ENCODE peak calls at places on chromosomes 5 and 9, in four cellular contexts. I is vagina, A is bronchial epithelial cell, Q is upper lobe of right lung. T is an unnamed sample.

GRCh38 chr5:8340739-8341344 is 471.9 kb downstream of the MTRR start:
- DNase-seq in Q (no peak), A (peak), I (no peak), T (no peak)

GRCh38 chr5:54278031-54278830 is 32.1 kb downstream of the ARL15 start:
- DNase-seq in A (no peak), Q (no peak), I (no peak), T (no peak)

GRCh38 chr5:136208946-136209345 is 16.0 kb upstream of the SMIM32 start:
- DNase-seq in I (no peak), Q (peak), A (no peak), T (no peak)

GRCh38 chr9:125466356-125466855 is 204.8 kb downstream of the GAPVD1 start:
- DNase-seq in Q (no peak), I (no peak), A (no peak), T (no peak)

GRCh38 chr9:113484258-113484730 is 20.8 kb downstream of the RGS3 start:
- DNase-seq in A (no peak), Q (peak), I (no peak), T (no peak)

GRCh38 chr5:172568308-172568923 is 72.6 kb upstream of the NEURL1B start:
- DNase-seq in A (no peak), Q (no peak), I (no peak), T (no peak)

GRCh38 chr5:179297026-179297425 is 48.2 kb downstream of the ADAMTS2 start:
- DNase-seq in Q (peak), A (no peak), I (no peak), T (peak)

GRCh38 chr9:134944351-134944802 is 26.7 kb upstream of the FCN1 start:
- DNase-seq in A (no peak), Q (peak), I (no peak), T (peak)

GRCh38 chr5:57494104-57495098 is 11.8 kb upstream of the ACTBL2 start:
- DNase-seq in Q (no peak), A (peak), I (no peak), T (peak)

GRCh38 chr5:176659440-176659839 is 12.2 kb downstream of the TSPAN17 start:
- DNase-seq in I (no peak), Q (no peak), A (no peak), T (no peak)

GRCh38 chr5:160655717-160656116 is 196.3 kb downstream of the ATP10B start:
- DNase-seq in Q (no peak), I (no peak), A (no peak), T (no peak)

GRCh38 chr5:72194846-72195245 is 87.6 kb downstream of the MAP1B start:
- DNase-seq in Q (no peak), I (no peak), A (no peak), T (no peak)

GRCh38 chr9:121858788-121859187 is 207.4 kb downstream of the DAB2IP start:
- DNase-seq in Q (no peak), A (no peak), I (peak), T (no peak)

GRCh38 chr5:76762484-76762883 is 46.6 kb downstream of the F2R start:
- DNase-seq in Q (no peak), I (no peak), A (no peak), T (no peak)

GRCh38 chr9:136302527-136302926 is 1.4 kb downstream of the CCDC187 start:
- DNase-seq in Q (no peak), A (no peak), I (no peak), T (no peak)

GRCh38 chr5:39102684-39103155 is 28.5 kb upstream of the RICTOR start:
- DNase-seq in Q (no peak), I (no peak), A (no peak), T (no peak)

DNA sequence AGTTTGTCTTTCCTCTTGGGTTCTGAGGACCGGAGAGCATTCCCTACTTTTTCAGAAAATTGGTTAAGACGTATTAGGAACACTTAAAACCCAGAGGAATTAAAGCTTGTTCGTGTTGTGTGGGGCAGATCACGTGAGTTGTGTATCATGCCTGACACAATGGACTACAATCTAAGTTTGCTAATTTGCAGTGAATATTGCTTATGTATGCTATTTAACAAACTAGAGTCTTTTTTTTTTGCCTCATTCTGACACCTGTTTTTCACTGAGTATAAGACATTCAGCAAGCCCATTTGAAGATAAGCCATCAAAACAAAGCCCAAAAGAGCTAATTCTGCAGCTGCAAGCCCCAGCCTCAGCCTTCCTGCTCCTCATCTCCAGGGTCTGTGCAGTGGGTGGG is 73.5 kb downstream of the FGF1 start:
- DNase-seq in A (no peak), I (no peak), Q (no peak), T (no peak)
- TF ChIP-seq CTCF in A (no peak), I (no peak), Q (no peak), T (no peak)

GRCh38 chr5:587403-587802 is 24.7 kb upstream of the CEP72 start:
- DNase-seq in A (no peak), I (no peak), Q (peak), T (peak)

GRCh38 chr5:585962-586628 is 26.0 kb upstream of the CEP72 start:
- DNase-seq in I (no peak), A (no peak), Q (peak), T (peak)

GRCh38 chr5:585556-585955 is 26.6 kb upstream of the CEP72 start:
- DNase-seq in Q (peak), I (no peak), A (no peak), T (peak)

GRCh38 chr5:588406-588995 is 23.6 kb upstream of the CEP72 start:
- DNase-seq in A (no peak), Q (peak), I (no peak), T (peak)

DNA sequence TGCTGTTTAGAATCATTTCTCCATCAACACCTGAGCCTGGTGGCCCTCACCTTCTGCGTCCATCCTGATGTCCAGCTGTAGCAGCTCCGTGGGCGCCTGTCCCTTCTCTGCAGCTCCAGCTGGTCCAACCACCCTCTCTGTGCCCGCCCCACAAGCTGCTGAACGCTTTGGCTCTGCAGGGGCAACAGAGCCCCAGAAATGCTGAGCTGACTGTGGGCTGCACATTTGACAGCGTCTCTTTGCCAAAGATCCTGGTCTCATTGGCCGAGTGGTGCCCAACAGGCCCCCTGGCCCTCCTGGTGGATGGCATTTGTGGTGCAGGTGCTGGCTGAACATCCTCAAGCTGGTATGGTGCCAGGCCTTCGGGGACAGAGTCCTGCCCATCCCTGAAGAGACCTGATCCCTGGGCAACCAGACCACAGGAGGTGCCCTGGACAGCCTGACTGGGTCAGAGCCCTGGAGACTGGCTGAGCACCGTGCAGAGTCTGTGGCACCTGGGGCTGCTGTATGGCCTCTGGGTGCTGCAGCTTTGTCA is 25.3 kb upstream of the CEP72 start:
- DNase-seq in A (no peak), I (no peak), Q (peak), T (peak)
- TF ChIP-seq CTCF in A (peak), I (no peak), Q (no peak), T (peak)

DNA sequence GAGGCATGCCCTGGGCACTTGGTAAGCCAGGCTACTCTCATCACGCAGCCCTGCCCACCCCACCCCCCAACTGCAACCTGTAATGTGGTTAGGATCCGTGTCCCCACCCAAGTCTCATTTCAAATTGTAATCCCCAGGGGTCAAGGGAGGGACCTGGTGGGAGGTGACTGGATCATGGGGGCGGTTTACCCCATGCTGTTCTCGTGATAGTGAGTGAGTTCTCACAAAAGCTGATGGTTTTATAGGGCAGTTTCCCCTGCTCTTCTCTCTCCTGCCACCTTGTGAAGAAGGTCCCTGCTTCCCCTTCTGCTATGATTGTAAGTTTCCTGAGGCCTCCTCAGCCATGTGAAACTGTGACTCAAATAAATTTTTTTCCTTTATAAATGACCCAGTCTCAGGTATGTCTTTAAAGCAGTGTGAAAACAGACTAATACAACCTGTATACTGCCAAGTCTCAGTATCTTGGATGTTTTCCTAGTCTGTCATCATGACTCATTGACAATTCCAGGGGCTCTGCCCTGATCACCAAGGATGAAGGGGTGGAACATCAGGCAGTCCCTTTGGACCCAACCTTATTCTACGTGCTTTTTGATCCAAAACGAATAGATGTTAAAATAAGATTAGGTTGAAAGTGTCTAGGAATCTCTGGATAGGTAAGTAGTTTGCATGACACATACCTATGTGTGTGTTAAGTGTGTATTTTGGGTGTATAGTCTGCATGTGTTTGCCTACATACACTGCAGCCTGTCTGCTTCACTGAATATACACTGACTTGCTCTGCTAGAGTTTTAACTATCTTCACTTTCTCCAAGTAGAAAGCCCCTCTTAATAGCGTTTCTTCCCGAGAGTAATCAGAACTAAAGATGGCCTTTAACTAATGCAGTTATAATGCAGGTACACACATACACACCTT is 293.8 kb downstream of the SLIT3 start:
- DNase-seq in A (peak), I (no peak), Q (no peak), T (no peak)
- TF ChIP-seq CTCF in A (no peak), I (no peak), Q (no peak), T (no peak)

GRCh38 chr9:35489313-35490154 is at the start of gene RUSC2:
- DNase-seq in A (peak), I (peak), Q (peak), T (peak)
- TF ChIP-seq CTCF in A (no peak), I (no peak), Q (peak), T (peak)

DNA sequence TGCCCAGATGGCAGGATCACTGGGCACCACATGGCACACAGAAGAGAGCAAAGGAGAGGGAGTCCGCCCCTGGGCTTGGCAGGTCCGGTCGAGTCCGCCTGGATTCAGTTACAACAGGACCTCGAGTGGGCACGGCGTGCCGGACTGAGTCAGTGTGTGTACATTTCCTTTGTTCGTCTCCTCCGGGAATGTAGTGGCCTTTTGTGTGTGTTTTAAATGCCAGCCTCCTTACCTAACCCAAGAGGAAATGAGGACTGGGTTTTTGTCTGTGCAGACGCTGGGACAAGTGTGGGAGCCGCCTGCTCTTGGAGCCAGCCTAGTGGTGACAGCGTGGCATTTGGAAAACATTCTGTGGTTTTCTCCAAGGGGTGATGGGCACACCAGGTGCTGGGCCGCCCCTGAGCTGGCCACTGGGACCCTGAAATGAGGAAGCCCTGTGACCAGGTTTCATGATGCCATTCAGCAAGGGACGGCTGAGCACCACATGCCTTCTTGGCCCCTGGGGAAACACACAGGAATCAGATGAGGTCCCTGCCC is 9.6 kb downstream of the NEK6 start:
- DNase-seq in A (peak), Q (peak), I (no peak), T (no peak)
- TF ChIP-seq CTCF in A (no peak), Q (peak), I (no peak), T (peak)

T was measured in chondrocyte.